ENCODE peak calls at places on chromosomes 7 and 10, in five cellular contexts. J is upper lobe of right lung, G is A549, X is ovary, C is ascending aorta. D is an unnamed sample.

GRCh38 chr10:97463363-97464132 is 17.6 kb downstream of the ZDHHC16 start:
- DNase-seq in X (no peak), G (peak; percentile 62), J (no peak), C (no peak), D (peak; percentile 13)

GRCh38 chr7:83655951-83656556 is 7.1 kb upstream of the SEMA3E start:
- DNase-seq in G (peak; percentile 70), C (no peak), J (no peak), X (no peak), D (peak; percentile 1)

GRCh38 chr10:132541129-132541528 is 3.5 kb downstream of the INPP5A start:
- DNase-seq in C (no peak), X (no peak), J (no peak), G (no peak), D (no peak)

GRCh38 chr10:99304857-99305220 is 24.3 kb upstream of the CNNM1 start:
- DNase-seq in G (no peak), X (no peak), C (no peak), J (no peak), D (no peak)

GRCh38 chr7:28102778-28103177 is 77.8 kb downstream of the JAZF1 start:
- DNase-seq in C (no peak), X (peak; percentile 55), J (no peak), G (peak; percentile 48), D (no peak)

GRCh38 chr7:102431617-102432298 is 1.6 kb upstream of the ORAI2 start:
- DNase-seq in C (peak; percentile 66), X (no peak), J (no peak), G (peak; percentile 50), D (peak; percentile 71)

GRCh38 chr7:65951837-65952578 is 30.0 kb downstream of the GUSB start:
- DNase-seq in J (no peak), C (no peak), X (no peak), G (peak; percentile 45), D (no peak)

GRCh38 chr7:21542891-21543527 is at the start of gene DNAH11:
- DNase-seq in J (peak; percentile 82), C (no peak), G (peak; percentile 24), X (peak; percentile 22), D (no peak)

GRCh38 chr7:98354052-98354451 is 46.8 kb downstream of the BAIAP2L1 start:
- DNase-seq in J (no peak), X (no peak), G (peak; percentile 48), C (no peak), D (no peak)

GRCh38 chr10:109978481-109978880 is 29.3 kb upstream of the ADD3 start:
- DNase-seq in C (no peak), X (peak; percentile 49), G (peak; percentile 24), J (no peak), D (peak; percentile 49)

GRCh38 chr7:66575398-66575797 is 53.3 kb upstream of the KCTD7 start:
- DNase-seq in G (no peak), J (no peak), X (no peak), C (no peak), D (no peak)

GRCh38 chr10:53957401-53957800 is 843.6 kb downstream of the PCDH15 start:
- DNase-seq in C (no peak), X (no peak), G (peak; percentile 1), J (no peak), D (no peak)

GRCh38 chr7:138618933-138619332 is 82.2 kb downstream of the SVOPL start:
- DNase-seq in G (no peak), C (no peak), J (no peak), X (no peak), D (no peak)

GRCh38 chr10:13056461-13057077 is 43.4 kb upstream of the OPTN start:
- DNase-seq in C (no peak), J (no peak), G (peak; percentile 23), X (no peak), D (no peak)

GRCh38 chr10:85612378-85612775 is 754.2 kb downstream of the GRID1 start:
- DNase-seq in X (no peak), G (no peak), C (no peak), J (no peak), D (no peak)
- H3K4me3 ChIP-seq in X (no peak overlapping the region), G (no peak overlapping the region), C (no peak overlapping the region), J (no peak overlapping the region), D (peak overlapping the region; percentile 43)

DNA sequence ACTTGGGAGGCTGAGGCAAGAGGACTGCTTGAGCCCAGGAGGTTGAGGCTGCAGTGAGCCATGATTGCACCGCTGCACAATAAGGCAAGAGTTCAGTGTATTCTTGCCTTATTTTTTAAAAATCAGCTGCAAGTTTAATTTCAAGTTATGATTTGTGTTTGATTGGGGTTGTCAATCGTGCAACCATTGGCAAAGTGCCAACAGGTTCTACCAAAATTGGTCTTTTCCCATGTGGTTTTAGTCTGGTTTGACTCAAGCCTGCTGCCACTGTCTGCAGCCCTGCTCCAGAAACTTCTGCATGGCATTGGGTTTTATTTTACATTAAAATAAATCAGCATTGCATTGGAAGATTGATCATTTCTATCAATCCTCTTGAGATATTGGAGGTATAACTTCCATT is 72.7 kb downstream of the PTPRE start:
- DNase-seq in X (no peak), G (no peak), J (no peak), C (peak; percentile 41), D (no peak)
- H3K27ac ChIP-seq in X (no peak overlapping the region), G (no peak overlapping the region), J (no peak overlapping the region), C (no peak overlapping the region), D (no peak overlapping the region)

DNA sequence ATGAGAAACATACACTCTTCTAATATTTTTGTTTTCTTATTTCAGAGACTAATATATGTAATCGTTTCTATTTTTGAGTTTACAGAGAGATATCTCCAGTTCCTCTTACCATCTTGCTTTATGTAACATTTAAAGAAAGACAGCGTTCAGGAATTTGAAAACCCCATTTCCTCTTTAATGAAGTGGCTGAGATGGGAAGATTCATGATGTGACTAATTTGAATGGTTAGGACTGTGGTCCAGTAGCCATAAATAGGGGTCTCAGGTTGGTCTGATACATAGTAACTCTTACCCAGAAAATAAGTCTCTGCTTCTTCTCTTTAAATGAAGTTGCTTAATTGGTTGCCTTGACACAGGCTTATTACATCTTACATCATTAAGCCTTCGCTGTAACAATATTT is 6.9 kb downstream of the KMT2E start:
- DNase-seq in G (no peak), C (no peak), J (no peak), X (no peak), D (no peak)
- H3K4me3 ChIP-seq in G (no peak overlapping the region), C (peak overlapping the region; percentile 8), J (no peak overlapping the region), X (no peak overlapping the region), D (peak overlapping the region; percentile 77)

DNA sequence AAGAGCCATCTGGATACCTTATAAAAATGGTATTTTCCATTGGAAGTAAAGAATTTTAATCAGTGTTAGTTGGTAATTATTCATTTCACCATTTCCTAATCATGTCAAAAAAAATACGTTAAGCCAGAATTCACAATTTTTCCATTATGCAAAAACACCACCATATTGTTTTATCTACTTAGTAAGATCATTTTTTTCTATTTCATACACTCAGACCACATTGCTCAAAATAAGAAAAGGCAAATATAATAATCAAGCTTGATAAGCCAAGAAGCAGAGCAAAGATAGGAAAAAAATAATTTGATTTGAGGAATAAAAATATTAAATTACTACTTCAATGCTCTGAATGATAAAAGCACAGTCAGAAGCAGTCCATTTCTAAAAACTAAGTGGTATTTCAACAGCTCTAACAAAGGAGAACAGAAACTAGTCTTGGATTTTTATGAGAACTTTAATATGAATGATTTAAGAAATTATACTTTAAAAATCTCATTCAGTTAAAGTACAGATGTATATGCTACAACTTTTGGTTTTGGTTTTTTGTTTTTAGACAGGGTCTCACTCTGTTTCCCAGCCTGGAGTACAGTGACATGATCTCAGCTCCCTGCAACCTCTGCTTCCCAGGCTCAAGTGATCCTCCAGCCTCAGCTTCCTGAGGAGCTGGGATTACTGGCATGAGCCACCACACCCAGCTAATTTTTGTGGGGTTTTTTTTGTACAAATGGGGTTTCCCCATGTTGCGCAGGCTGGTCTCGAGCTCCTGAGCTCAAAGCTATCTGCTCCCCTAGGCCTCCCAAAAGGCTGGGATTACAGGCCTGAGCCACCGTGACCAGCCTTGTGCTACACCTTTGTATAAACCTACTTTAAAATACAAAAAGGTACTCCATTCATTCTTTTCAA is 46.6 kb downstream of the LRRN3 start:
- DNase-seq in J (peak; percentile 45), C (no peak), X (no peak), G (no peak), D (no peak)
- H3K27ac ChIP-seq in J (no peak overlapping the region), C (peak overlapping the region; percentile 84), X (no peak overlapping the region), G (no peak overlapping the region), D (peak overlapping the region; percentile 61)

DNA sequence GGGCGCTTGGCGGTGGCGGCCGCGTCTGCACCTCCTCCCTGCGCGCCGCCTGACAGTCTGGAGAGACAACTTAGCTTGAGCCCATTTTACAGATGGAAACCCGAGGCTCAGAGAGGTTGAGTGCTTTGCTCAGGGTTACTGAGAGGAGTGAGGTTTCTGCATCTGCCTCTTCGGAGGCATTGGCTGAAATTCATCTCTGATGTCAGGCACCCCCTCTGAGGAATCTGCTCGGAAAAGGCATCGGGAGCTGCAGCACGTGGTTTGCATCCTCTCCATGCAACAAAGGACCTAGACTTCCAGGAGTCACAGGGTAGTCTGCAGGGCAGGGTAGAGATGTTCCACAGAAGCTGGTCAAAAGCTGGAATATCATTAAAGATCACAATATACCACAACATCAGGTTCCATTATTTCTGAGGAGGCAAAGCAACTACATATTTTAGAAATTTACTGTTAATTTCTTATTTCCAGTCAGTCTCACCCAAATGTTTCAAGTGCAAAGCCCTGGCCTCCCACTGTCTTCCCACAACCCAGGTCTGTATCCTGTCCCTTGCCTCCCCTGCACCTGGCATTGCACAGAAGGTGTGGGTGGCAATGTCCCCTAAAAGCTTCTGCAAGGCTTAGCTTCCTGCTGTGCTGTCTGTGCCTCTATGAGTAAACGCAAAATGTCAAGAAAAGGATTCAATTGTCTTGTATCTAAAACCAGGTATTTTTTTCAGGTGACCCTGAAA is 3.4 kb upstream of the ANTXRL start:
- DNase-seq in G (no peak), X (no peak), J (no peak), C (no peak), D (no peak)
- H3K4me3 ChIP-seq in G (peak overlapping the region; percentile 74), X (no peak overlapping the region), J (peak overlapping the region; percentile 50), C (peak overlapping the region; percentile 65), D (peak overlapping the region; percentile 53)

GRCh38 chr7:50391386-50391785 is 58.8 kb downstream of the FIGNL1 start:
- DNase-seq in X (no peak), G (no peak), J (no peak), C (no peak), D (no peak)

GRCh38 chr7:50394315-50394714 is 55.8 kb downstream of the FIGNL1 start:
- DNase-seq in X (no peak), C (no peak), J (no peak), G (no peak), D (no peak)

GRCh38 chr7:50389961-50390360 is 60.2 kb downstream of the FIGNL1 start:
- DNase-seq in X (no peak), C (no peak), G (no peak), J (no peak), D (no peak)

GRCh38 chr7:50393547-50394252 is 56.5 kb downstream of the FIGNL1 start:
- DNase-seq in C (no peak), J (no peak), X (no peak), G (no peak), D (peak; percentile 16)

DNA sequence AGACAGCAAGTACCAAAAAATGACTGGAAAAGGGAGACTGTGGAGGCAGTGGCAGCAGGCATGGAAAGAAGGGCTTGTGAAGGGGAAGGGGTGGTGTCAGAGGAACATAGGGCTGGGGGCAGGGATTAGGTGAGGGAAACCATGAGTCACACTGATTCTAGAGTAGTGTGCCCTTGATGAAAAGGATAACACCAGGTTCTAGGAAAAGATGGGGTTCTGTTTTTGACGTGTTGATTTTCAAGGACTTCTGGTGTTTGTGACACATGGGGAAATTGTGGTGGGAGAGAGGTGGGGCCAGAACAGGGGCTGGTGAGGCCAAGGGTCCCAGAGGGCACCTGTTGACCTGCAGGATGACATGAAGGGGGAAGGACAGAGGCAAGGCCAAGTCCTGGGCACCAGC is 57.1 kb downstream of the FIGNL1 start:
- DNase-seq in C (no peak), X (no peak), J (no peak), G (no peak), D (peak; percentile 69)
- H3K27ac ChIP-seq in C (no peak overlapping the region), X (no peak overlapping the region), J (no peak overlapping the region), G (no peak overlapping the region), D (peak overlapping the region; percentile 78)